ENCODE peak calls at places on chromosomes 5 and 9, in seven cellular contexts. S is RWPE2, H is fibroblast of villous mesenchyme, R is fibroblast of mammary gland, O is A549, E is HepG2, W is PC-9. Q is an unnamed sample.

GRCh38 chr9:34457266-34458012 is 931 bp downstream of the FAM219A start:
- DNase-seq in R (peak), H (peak), W (peak), E (no peak), S (peak), O (peak), Q (peak)

GRCh38 chr9:101995231-101995630 is 256.8 kb upstream of the GRIN3A start:
- DNase-seq in R (peak), S (no peak), H (no peak), W (no peak), O (peak), E (no peak), Q (peak)

GRCh38 chr5:179326176-179326997 is 18.9 kb downstream of the ADAMTS2 start:
- DNase-seq in S (peak), R (peak), O (no peak), W (no peak), H (peak), E (no peak), Q (peak)

GRCh38 chr5:75514323-75514722 is 2.6 kb downstream of the POLK start:
- DNase-seq in O (no peak), E (no peak), W (no peak), S (no peak), R (no peak), H (no peak), Q (no peak)

GRCh38 chr5:145971108-145971507 is 34.7 kb downstream of the SH3RF2 start:
- DNase-seq in H (no peak), E (no peak), W (no peak), S (no peak), R (no peak), O (no peak), Q (no peak)

GRCh38 chr5:74415695-74416102 is 224.8 kb downstream of the ENC1 start:
- DNase-seq in E (peak), H (no peak), W (no peak), R (no peak), O (no peak), S (no peak), Q (peak)

GRCh38 chr5:103411721-103412120 is 150.9 kb downstream of the NUDT12 start:
- DNase-seq in O (no peak), E (no peak), W (no peak), S (no peak), R (no peak), H (no peak), Q (no peak)

GRCh38 chr9:107243757-107244156 is 39.3 kb upstream of the RAD23B start:
- DNase-seq in H (peak), S (peak), O (peak), E (peak), R (peak), W (peak), Q (peak)

GRCh38 chr9:124821247-124821623 is 32.0 kb upstream of the WDR38 start:
- DNase-seq in E (no peak), O (no peak), H (no peak), W (no peak), R (no peak), S (no peak), Q (no peak)

GRCh38 chr9:13181652-13182051 is 97.8 kb downstream of the MPDZ start:
- DNase-seq in O (peak), E (peak), W (peak), S (peak), R (no peak), H (peak), Q (no peak)

GRCh38 chr9:131677051-131677444 is 62.8 kb downstream of the RAPGEF1 start:
- DNase-seq in S (no peak), H (no peak), R (peak), E (no peak), O (no peak), W (no peak), Q (peak)

GRCh38 chr9:77725051-77725702 is 77.1 kb upstream of the GNA14 start:
- DNase-seq in R (no peak), H (no peak), S (no peak), W (no peak), O (no peak), E (no peak), Q (peak)

GRCh38 chr9:121498150-121498486 is 1.5 kb downstream of the GGTA1 start:
- DNase-seq in R (peak), W (peak), H (peak), O (peak), E (peak), S (no peak), Q (peak)

GRCh38 chr9:38036359-38037084 is 32.5 kb downstream of the SHB start:
- DNase-seq in O (peak), R (peak), H (peak), E (no peak), S (no peak), W (no peak), Q (peak)

GRCh38 chr5:172110921-172111873 is 76.8 kb downstream of the STK10 start:
- DNase-seq in W (peak), H (peak), O (no peak), S (no peak), R (peak), E (no peak), Q (no peak)

GRCh38 chr9:96420468-96421219 is 2.5 kb upstream of the ZNF367 start:
- DNase-seq in S (peak), H (peak), R (peak), O (peak), W (peak), E (peak), Q (peak)

GRCh38 chr5:96012399-96012798 is 50.7 kb upstream of the ELL2 start:
- DNase-seq in S (no peak), O (no peak), R (no peak), E (no peak), H (no peak), W (no peak), Q (no peak)

GRCh38 chr5:19987594-19988345 is at the start of gene CDH18:
- DNase-seq in O (peak), W (peak), R (peak), H (peak), E (no peak), S (peak), Q (peak)

GRCh38 chr5:102762095-102762534 is 7.0 kb downstream of the PAM start:
- DNase-seq in H (peak), E (no peak), W (no peak), R (peak), O (no peak), S (no peak), Q (peak)

GRCh38 chr5:73311291-73312110 is 137.1 kb downstream of the FOXD1 start:
- DNase-seq in H (peak), S (no peak), W (peak), E (no peak), R (peak), O (peak), Q (peak)

GRCh38 chr9:114386361-114386885 is 1.4 kb downstream of the AKNA start:
- DNase-seq in E (no peak), W (no peak), S (no peak), H (no peak), R (no peak), O (no peak), Q (no peak)

GRCh38 chr9:114385412-114386181 is 2.2 kb downstream of the AKNA start:
- DNase-seq in R (peak), W (peak), E (peak), H (peak), S (peak), O (peak), Q (peak)

GRCh38 chr9:114382951-114383865 is 4.6 kb downstream of the AKNA start:
- DNase-seq in R (peak), W (no peak), E (no peak), H (peak), S (no peak), O (no peak), Q (no peak)

GRCh38 chr9:114383866-114384231 is 3.9 kb downstream of the AKNA start:
- DNase-seq in E (no peak), O (no peak), W (no peak), S (no peak), R (no peak), H (no peak), Q (no peak)

GRCh38 chr9:114384836-114385411 is 2.9 kb downstream of the AKNA start:
- DNase-seq in E (no peak), O (no peak), H (no peak), S (no peak), W (no peak), R (no peak), Q (no peak)
- H3K4me3 ChIP-seq in E (no peak), O (no peak), H (no peak), S (no peak), W (no peak), R (no peak), Q (no peak)

GRCh38 chr5:150153957-150154617 is 1.6 kb downstream of the PDGFRB start:
- DNase-seq in R (peak), S (no peak), O (peak), W (no peak), H (peak), E (peak), Q (peak)
- TF ChIP-seq CTCF in R (no peak), S (no peak), O (no peak), W (no peak), H (peak), E (no peak), Q (peak)

DNA sequence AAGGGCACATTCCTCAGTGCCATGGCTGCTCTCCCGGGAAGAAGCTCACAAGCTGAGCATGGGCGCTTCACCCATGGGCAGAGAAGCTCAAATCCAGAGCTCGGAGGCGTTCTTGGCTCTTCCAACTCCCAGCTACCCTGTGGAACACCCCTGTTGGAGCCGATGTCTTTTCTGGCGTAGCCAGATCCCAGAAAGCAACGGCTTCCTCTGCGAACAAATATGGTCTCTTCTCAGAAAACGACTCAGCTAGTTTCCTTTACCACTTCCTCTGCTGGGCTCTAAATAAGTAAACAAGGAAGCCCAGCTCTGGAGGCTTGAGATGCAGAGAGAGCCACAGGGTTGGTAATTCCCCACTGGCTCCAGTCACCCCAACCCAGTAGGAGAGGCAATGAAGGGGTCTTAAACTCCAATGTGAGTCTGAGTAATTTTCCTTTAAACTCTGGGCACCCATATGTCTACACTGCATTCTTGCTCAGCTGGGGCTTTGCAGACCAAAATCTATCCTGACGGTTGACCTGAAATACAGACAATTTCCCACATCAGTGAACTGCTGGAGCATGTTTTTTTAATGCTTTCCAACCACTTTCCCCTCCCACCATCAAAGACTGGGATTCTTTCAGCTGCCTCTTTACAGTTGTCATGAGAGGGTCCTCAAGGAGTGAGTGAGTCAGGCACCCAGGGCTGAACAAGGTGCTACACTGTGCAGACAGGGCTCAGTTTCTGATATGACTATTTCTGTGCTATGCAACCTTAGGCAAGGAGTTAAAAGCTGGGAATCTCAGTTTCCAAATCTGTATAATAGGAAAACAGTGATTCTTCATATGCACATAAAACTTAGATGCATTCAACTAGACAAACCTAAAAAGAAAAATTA is at the start of gene LCP2:
- DNase-seq in E (no peak), O (no peak), W (no peak), H (no peak), R (no peak), S (no peak), Q (no peak)
- H3K4me3 ChIP-seq in E (no peak), O (no peak), W (no peak), H (no peak), R (no peak), S (no peak), Q (no peak)

GRCh38 chr5:110045153-110045552 is 355.4 kb downstream of the MAN2A1 start:
- DNase-seq in S (no peak), W (no peak), E (no peak), O (no peak), H (peak), R (peak), Q (peak)
- TF ChIP-seq CTCF in S (peak), W (no peak), E (peak), O (no peak), H (peak), R (peak), Q (peak)